ENCODE peak calls at places on chromosomes 13 and 19, in ten cellular contexts. G, D, X, R, J, Z, M, B, H and W are unnamed samples.

GRCh38 chr19:1811942-1812425 is at the start of gene ATP8B3:
- DNase-seq in Z (no peak), R (no peak), B (no peak), J (peak), M (no peak), X (no peak), G (no peak), D (no peak), H (no peak), W (no peak)

GRCh38 chr13:26476111-26476743 is 81.3 kb upstream of the WASF3 start:
- DNase-seq in D (no peak), X (no peak), H (no peak), R (no peak), M (no peak), G (no peak), B (no peak), Z (no peak), J (no peak), W (no peak)

GRCh38 chr13:112576191-112576590 is 11.8 kb downstream of the TUBGCP3 start:
- DNase-seq in G (no peak), M (no peak), X (no peak), R (no peak), J (no peak), D (no peak), B (no peak), H (no peak), Z (no peak), W (no peak)

GRCh38 chr19:46998445-46999142 is 21.0 kb upstream of the NPAS1 start:
- DNase-seq in R (no peak), H (no peak), Z (no peak), X (no peak), D (no peak), M (no peak), G (no peak), B (no peak), J (no peak), W (no peak)

GRCh38 chr13:41500501-41500900 is 43.2 kb downstream of the RGCC start:
- DNase-seq in Z (no peak), M (peak), X (no peak), G (no peak), B (no peak), D (no peak), J (peak), R (no peak), H (no peak), W (no peak)

GRCh38 chr19:5149508-5149907 is 180.6 kb downstream of the KDM4B start:
- DNase-seq in B (no peak), X (no peak), R (peak), M (no peak), J (no peak), D (no peak), H (no peak), Z (no peak), G (no peak), W (no peak)

GRCh38 chr13:40060318-40061007 is 405.0 kb downstream of the COG6 start:
- DNase-seq in G (peak), H (peak), D (no peak), B (no peak), X (no peak), M (no peak), R (no peak), J (no peak), Z (no peak), W (no peak)

GRCh38 chr19:33745297-33745696 is 51.4 kb upstream of the KCTD15 start:
- DNase-seq in Z (no peak), J (no peak), D (no peak), B (no peak), G (no peak), R (no peak), M (no peak), X (no peak), H (no peak), W (no peak)

GRCh38 chr13:112730157-112730671 is 40.4 kb downstream of the ATP11A start:
- DNase-seq in G (no peak), M (no peak), X (no peak), D (no peak), B (no peak), H (no peak), R (no peak), J (no peak), Z (no peak), W (no peak)

GRCh38 chr13:41649659-41650058 is 192.3 kb downstream of the RGCC start:
- DNase-seq in H (no peak), G (no peak), B (no peak), Z (no peak), D (no peak), M (no peak), J (no peak), R (no peak), X (no peak), W (peak)

GRCh38 chr19:56177564-56178243 is 1.9 kb downstream of the GALP start:
- DNase-seq in H (no peak), D (no peak), B (no peak), R (no peak), X (no peak), G (no peak), Z (no peak), J (no peak), M (no peak), W (no peak)

GRCh38 chr13:60351326-60351725 is 45.7 kb upstream of the TDRD3 start:
- DNase-seq in B (no peak), G (no peak), H (peak), J (no peak), D (no peak), Z (no peak), X (peak), M (no peak), R (no peak), W (no peak)

GRCh38 chr13:23467048-23467931 is 33.8 kb upstream of the SACS start:
- DNase-seq in H (no peak), G (peak), Z (no peak), J (no peak), M (no peak), D (no peak), X (no peak), R (no peak), B (no peak), W (no peak)

GRCh38 chr13:69683921-69684663 is 423.5 kb upstream of the ATXN8OS start:
- DNase-seq in B (no peak), R (no peak), H (no peak), D (no peak), M (peak), G (peak), X (no peak), Z (no peak), J (no peak), W (no peak)

GRCh38 chr13:68708336-68708908 is 1399.2 kb upstream of the ATXN8OS start:
- DNase-seq in G (no peak), H (no peak), B (no peak), X (no peak), J (no peak), M (no peak), Z (no peak), D (no peak), R (no peak), W (no peak)

GRCh38 chr19:47545061-47545948 is 27.6 kb downstream of the ZNF541 start:
- DNase-seq in X (no peak), J (no peak), R (no peak), M (no peak), G (no peak), D (no peak), Z (no peak), B (no peak), H (no peak), W (no peak)

GRCh38 chr13:114064516-114065140 is 67.8 kb downstream of the RASA3 start:
- DNase-seq in B (peak), X (no peak), M (peak), G (peak), Z (no peak), D (no peak), R (peak), H (no peak), J (no peak), W (no peak)

GRCh38 chr13:59960683-59961082 is 203.0 kb downstream of the DIAPH3 start:
- DNase-seq in B (no peak), G (no peak), H (no peak), X (no peak), D (no peak), Z (no peak), J (no peak), R (no peak), M (no peak), W (no peak)

GRCh38 chr19:52094526-52094925 is 1.0 kb downstream of the ZNF841 start:
- DNase-seq in R (no peak), D (no peak), J (no peak), G (no peak), B (no peak), Z (no peak), X (no peak), H (no peak), M (no peak), W (no peak)

GRCh38 chr19:46407891-46408426 is 5.4 kb downstream of the CCDC8 start:
- DNase-seq in G (no peak), B (peak), X (no peak), M (no peak), R (peak), D (no peak), Z (no peak), J (no peak), H (no peak), W (no peak)

GRCh38 chr13:40485611-40486517 is 180.6 kb downstream of the FOXO1 start:
- DNase-seq in G (no peak), B (no peak), R (no peak), J (peak), M (peak), D (no peak), Z (no peak), X (no peak), H (no peak), W (no peak)

GRCh38 chr19:980133-980998 is 3.8 kb upstream of the WDR18 start:
- DNase-seq in X (no peak), B (peak), G (peak), M (no peak), Z (no peak), H (no peak), D (no peak), R (peak), J (no peak), W (no peak)

GRCh38 chr13:87498681-87499080 is 172.5 kb upstream of the SLITRK5 start:
- DNase-seq in B (no peak), H (no peak), D (no peak), X (no peak), G (no peak), Z (no peak), J (no peak), R (no peak), M (no peak), W (no peak)

GRCh38 chr13:97254809-97255208 is 32.7 kb downstream of the MBNL2 start:
- DNase-seq in D (no peak), B (no peak), J (no peak), R (no peak), G (no peak), Z (no peak), H (no peak), X (no peak), M (no peak), W (peak)

GRCh38 chr19:27822336-27822735 is 1390.6 kb downstream of the UQCRFS1 start:
- DNase-seq in Z (no peak), X (no peak), B (no peak), G (no peak), J (no peak), D (no peak), R (no peak), M (no peak), H (no peak), W (no peak)

GRCh38 chr19:44776402-44777096 is 1.1 kb upstream of the CBLC start:
- DNase-seq in Z (no peak), B (peak), X (no peak), H (no peak), D (no peak), G (no peak), J (no peak), R (no peak), M (no peak), W (peak)

GRCh38 chr13:99226493-99226892 is 25.8 kb downstream of the UBAC2 start:
- DNase-seq in X (no peak), R (no peak), Z (no peak), B (no peak), J (no peak), G (no peak), M (no peak), D (no peak), H (no peak), W (no peak)
- TF ChIP-seq CTCF in X (no peak), R (no peak), Z (no peak), B (no peak), J (no peak), G (no peak), M (no peak), D (no peak), H (no peak), W (no peak)

GRCh38 chr13:44165172-44165894 is 208.3 kb upstream of the SERP2 start:
- DNase-seq in X (no peak), J (no peak), R (no peak), D (peak), M (no peak), G (no peak), H (no peak), B (no peak), Z (no peak), W (no peak)

GRCh38 chr13:44169018-44169909 is 204.4 kb upstream of the SERP2 start:
- DNase-seq in H (peak), M (no peak), Z (no peak), X (no peak), G (no peak), B (no peak), R (no peak), D (no peak), J (no peak), W (no peak)

GRCh38 chr13:44170731-44171130 is 202.9 kb upstream of the SERP2 start:
- DNase-seq in X (no peak), B (no peak), G (no peak), H (no peak), R (no peak), M (no peak), J (no peak), Z (no peak), D (no peak), W (no peak)

GRCh38 chr13:44163108-44163507 is 210.5 kb upstream of the SERP2 start:
- DNase-seq in X (no peak), B (no peak), J (no peak), M (no peak), Z (no peak), H (no peak), D (peak), R (no peak), G (no peak), W (no peak)

DNA sequence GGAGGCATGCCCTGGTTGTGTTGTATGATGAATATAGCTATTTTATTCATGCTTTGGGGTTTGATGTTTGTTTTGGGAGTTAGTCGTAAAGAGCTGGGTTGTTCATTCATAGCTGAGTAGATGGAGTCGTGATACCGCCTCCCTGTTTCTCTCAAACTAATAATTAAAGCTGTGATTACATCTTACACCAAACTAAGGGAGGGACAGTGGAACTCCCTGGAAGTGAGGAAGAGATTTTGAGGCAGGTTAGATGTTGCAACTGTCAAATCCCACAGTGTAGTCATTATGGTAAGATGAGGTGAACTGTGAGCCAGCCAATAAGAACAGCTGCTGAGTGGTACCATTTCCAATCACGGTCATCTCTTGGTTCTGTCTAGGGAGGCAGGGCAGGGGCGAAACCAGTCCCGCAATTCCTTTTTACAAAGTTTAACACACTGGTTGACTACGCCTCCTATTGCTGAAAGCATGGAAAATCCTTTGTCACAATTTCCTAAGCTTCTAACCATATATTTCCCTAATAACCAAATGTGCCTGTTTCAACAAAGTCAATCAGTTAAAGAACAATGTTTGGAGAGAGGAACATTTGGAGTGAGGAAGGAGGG is 207.6 kb upstream of the SERP2 start:
- DNase-seq in J (no peak), R (no peak), G (no peak), H (no peak), X (no peak), D (peak), M (no peak), Z (no peak), B (no peak), W (no peak)
- TF ChIP-seq CTCF in J (no peak), R (no peak), G (no peak), H (no peak), X (no peak), D (no peak), M (no peak), Z (no peak), B (no peak), W (no peak)

GRCh38 chr13:46317120-46317519 is 69.9 kb downstream of the RUBCNL start:
- DNase-seq in G (no peak), H (no peak), B (no peak), M (no peak), J (no peak), R (no peak), X (no peak), D (no peak), Z (no peak), W (no peak)
- TF ChIP-seq CTCF in G (no peak), H (peak), B (no peak), M (no peak), J (no peak), R (peak), X (no peak), D (no peak), Z (no peak), W (no peak)

GRCh38 chr19:15810335-15810734 is 5.1 kb downstream of the OR10H1 start:
- DNase-seq in M (no peak), X (no peak), D (no peak), Z (no peak), G (no peak), H (no peak), B (no peak), J (no peak), R (no peak), W (no peak)
- TF ChIP-seq CTCF in M (no peak), X (no peak), D (no peak), Z (no peak), G (no peak), H (no peak), B (peak), J (peak), R (peak), W (peak)